ENCODE peak calls at places on chromosome 7, in five cellular contexts. C, H, A, V and L are unnamed samples. For H3K36me3, the result is how much of the 10 kb centered on the place peaks cover.

GRCh38 chr7:137840183-137840779 is 6.5 kb downstream of the DGKI start:
- DNase-seq in C (no peak), H (no peak), A (no peak), V (no peak), L (no peak)

GRCh38 chr7:129574487-129574886 is 37.0 kb upstream of the NRF1 start:
- DNase-seq in C (no peak), H (no peak), A (no peak), V (no peak), L (no peak)

GRCh38 chr7:49486974-49487919 is 286.2 kb upstream of the VWC2 start:
- DNase-seq in C (peak), H (no peak), A (no peak), V (no peak), L (no peak)

GRCh38 chr7:30143748-30144251 is 9.0 kb downstream of the MTURN start:
- DNase-seq in C (no peak), H (no peak), A (no peak), V (no peak), L (no peak)

GRCh38 chr7:131225619-131226101 is 102.0 kb upstream of the MKLN1 start:
- DNase-seq in C (no peak), H (peak), A (peak), V (peak), L (no peak)

GRCh38 chr7:12239821-12240220 is 28.7 kb downstream of the TMEM106B start:
- DNase-seq in C (no peak), H (no peak), A (no peak), V (no peak), L (no peak)

GRCh38 chr7:137342340-137342739 is 1.2 kb downstream of the PTN start:
- DNase-seq in C (no peak), H (no peak), A (no peak), V (no peak), L (no peak)

GRCh38 chr7:152909280-152909679 is 149.7 kb downstream of the ACTR3B start:
- DNase-seq in C (no peak), H (no peak), A (no peak), V (no peak), L (no peak)

GRCh38 chr7:77631820-77632219 is 64.4 kb upstream of the RSBN1L start:
- DNase-seq in C (no peak), H (no peak), A (no peak), V (no peak), L (no peak)

GRCh38 chr7:5697754-5698487 is 83.5 kb downstream of the RNF216 start:
- DNase-seq in C (no peak), H (no peak), A (no peak), V (no peak), L (no peak)

GRCh38 chr7:5699467-5699866 is 82.0 kb downstream of the RNF216 start:
- DNase-seq in C (no peak), H (no peak), A (no peak), V (no peak), L (no peak)

GRCh38 chr7:5700391-5700985 is 81.0 kb downstream of the RNF216 start:
- DNase-seq in C (no peak), H (no peak), A (no peak), V (no peak), L (no peak)

GRCh38 chr7:5701085-5701914 is 80.2 kb downstream of the RNF216 start:
- DNase-seq in C (no peak), H (no peak), A (no peak), V (no peak), L (no peak)

GRCh38 chr7:5699951-5700384 is 81.5 kb downstream of the RNF216 start:
- DNase-seq in C (no peak), H (no peak), A (no peak), V (no peak), L (no peak)
- H3K36me3 ChIP-seq in C (half or more), H (under half), A (under half), V (under half), L (under half)

GRCh38 chr7:158803226-158803944 is 25.9 kb downstream of the ESYT2 start:
- DNase-seq in C (no peak), H (no peak), A (no peak), V (no peak), L (no peak)

GRCh38 chr7:158808126-158808525 is 21.2 kb downstream of the ESYT2 start:
- DNase-seq in C (no peak), H (no peak), A (no peak), V (no peak), L (no peak)

GRCh38 chr7:158805937-158806336 is 23.4 kb downstream of the ESYT2 start:
- DNase-seq in C (no peak), H (no peak), A (no peak), V (no peak), L (no peak)

GRCh38 chr7:158804335-158804734 is 25.0 kb downstream of the ESYT2 start:
- DNase-seq in C (no peak), H (no peak), A (no peak), V (no peak), L (no peak)

DNA sequence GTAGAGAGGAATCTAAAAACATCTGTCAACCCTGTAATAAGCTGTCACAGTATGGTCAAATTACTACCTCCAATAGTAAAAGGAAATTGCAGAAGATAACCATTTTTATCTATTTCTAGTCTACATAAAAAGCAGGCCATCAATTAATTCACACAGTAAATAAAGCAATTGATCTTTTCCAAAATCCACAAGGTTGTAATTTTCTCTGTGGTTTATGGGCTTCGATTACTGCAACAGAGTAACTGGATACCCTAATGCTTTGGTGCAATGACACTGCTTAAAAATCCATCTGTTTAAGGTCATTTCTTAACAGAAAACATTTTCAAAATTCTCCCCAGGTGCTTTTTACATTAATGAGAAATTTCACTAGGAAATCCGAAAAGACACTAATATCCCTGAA is 23.9 kb downstream of the ESYT2 start:
- DNase-seq in C (no peak), H (no peak), A (no peak), V (no peak), L (no peak)
- H3K36me3 ChIP-seq in C (under half), H (under half), A (under half), V (under half), L (under half)

GRCh38 chr7:73539709-73540108 is 17.6 kb upstream of the BAZ1B start:
- DNase-seq in C (no peak), H (no peak), A (no peak), V (no peak), L (no peak)
- H3K36me3 ChIP-seq in C (half or more), H (under half), A (under half), V (half or more), L (half or more)

DNA sequence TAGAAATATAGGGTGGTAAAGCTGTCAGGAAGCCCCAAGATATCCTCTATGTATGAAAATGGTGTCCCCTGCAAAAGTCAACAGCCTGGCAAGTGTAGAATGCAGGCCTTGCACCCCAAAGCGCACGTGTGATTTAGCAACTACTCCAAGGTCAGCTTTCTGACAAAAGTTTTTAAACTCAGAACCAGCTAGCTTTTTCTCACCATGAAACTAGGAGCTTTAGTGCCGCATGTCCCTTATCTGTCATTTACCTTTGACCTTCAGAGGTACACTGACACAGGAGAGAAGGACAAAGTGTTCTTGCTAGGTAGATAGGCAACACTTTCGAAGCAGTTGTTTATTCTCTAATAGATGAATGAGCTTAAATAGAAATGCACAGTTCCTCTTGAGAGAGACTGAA is 70.9 kb downstream of the RBM33 start:
- DNase-seq in C (no peak), H (no peak), A (no peak), V (no peak), L (no peak)
- H3K36me3 ChIP-seq in C (half or more), H (under half), A (under half), V (half or more), L (half or more)

GRCh38 chr7:110645060-110645459 is 445.9 kb upstream of the LRRN3 start:
- DNase-seq in C (no peak), H (no peak), A (no peak), V (no peak), L (no peak)
- H3K36me3 ChIP-seq in C (under half), H (under half), A (under half), V (under half), L (under half)

DNA sequence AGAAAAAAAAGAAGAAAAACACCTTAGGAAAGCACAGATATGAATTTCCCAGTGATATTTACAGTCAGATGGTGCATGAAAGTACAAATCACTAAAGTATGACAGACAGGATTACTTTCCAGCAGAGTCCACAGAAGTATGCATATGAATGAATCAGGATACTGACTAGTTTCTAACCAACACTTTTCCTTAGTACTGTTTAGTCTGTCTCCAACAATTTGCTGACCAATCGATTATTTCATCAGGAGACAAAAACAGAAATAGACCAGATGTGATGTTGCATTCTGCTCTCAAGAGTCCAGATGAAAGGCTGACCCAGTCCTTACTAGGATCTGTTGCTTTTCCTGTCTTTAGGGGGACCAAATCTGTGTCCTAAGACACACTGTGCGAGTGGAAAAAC is 14.6 kb downstream of the SLC35B4 start:
- DNase-seq in C (no peak), H (no peak), A (no peak), V (no peak), L (no peak)
- H3K36me3 ChIP-seq in C (half or more), H (under half), A (under half), V (half or more), L (under half)